ENCODE peak calls at places on chromosome 9, in four cellular contexts. One of them, this sample, is unnamed.

GRCh38 chr9:1766042-1766441 is 249.1 kb upstream of the SMARCA2 start:
- DNase-seq in LoVo: no peak
- DNase-seq in RWPE1: no peak
- DNase-seq in HTR-8/SVneo: no peak
- DNase-seq in this sample: no peak

GRCh38 chr9:8651830-8652229 is 852.3 kb upstream of the DMAC1 start:
- DNase-seq in LoVo: no peak
- DNase-seq in RWPE1: no peak
- DNase-seq in HTR-8/SVneo: no peak
- DNase-seq in this sample: no peak

GRCh38 chr9:75239176-75239575 is 150.9 kb downstream of the OSTF1 start:
- DNase-seq in HTR-8/SVneo: no peak
- DNase-seq in RWPE1: no peak
- DNase-seq in LoVo: no peak
- DNase-seq in this sample: no peak

GRCh38 chr9:111450114-111450513 is 34.1 kb downstream of the ECPAS start:
- DNase-seq in RWPE1: no peak
- DNase-seq in HTR-8/SVneo: no peak
- DNase-seq in LoVo: no peak
- DNase-seq in this sample: no peak

GRCh38 chr9:129287595-129288305 is 109.7 kb upstream of the IER5L start:
- DNase-seq in LoVo: no peak
- DNase-seq in RWPE1: no peak
- DNase-seq in HTR-8/SVneo: no peak
- DNase-seq in this sample: no peak

GRCh38 chr9:107049825-107050184 is 186.8 kb downstream of the ZNF462 start:
- DNase-seq in LoVo: no peak
- DNase-seq in RWPE1: no peak
- DNase-seq in HTR-8/SVneo: no peak
- DNase-seq in this sample: no peak

GRCh38 chr9:4750021-4750673 is 9.1 kb upstream of the AK3 start:
- DNase-seq in RWPE1: no peak
- DNase-seq in LoVo: peak
- DNase-seq in HTR-8/SVneo: peak
- DNase-seq in this sample: no peak

GRCh38 chr9:136693490-136694162 is 6.4 kb upstream of the AGPAT2 start:
- DNase-seq in LoVo: peak
- DNase-seq in RWPE1: peak
- DNase-seq in HTR-8/SVneo: peak
- DNase-seq in this sample: peak

GRCh38 chr9:112061152-112061740 is 113.9 kb downstream of the SUSD1 start:
- DNase-seq in HTR-8/SVneo: peak
- DNase-seq in RWPE1: peak
- DNase-seq in LoVo: peak
- DNase-seq in this sample: peak

GRCh38 chr9:126320158-126320922 is 6.3 kb upstream of the MVB12B start:
- DNase-seq in HTR-8/SVneo: no peak
- DNase-seq in LoVo: no peak
- DNase-seq in RWPE1: no peak
- DNase-seq in this sample: no peak

GRCh38 chr9:108580021-108580439 is 275.8 kb downstream of the ACTL7B start:
- DNase-seq in RWPE1: peak
- DNase-seq in LoVo: peak
- DNase-seq in HTR-8/SVneo: peak
- DNase-seq in this sample: no peak

GRCh38 chr9:132541051-132541450 is 41.4 kb upstream of the BARHL1 start:
- DNase-seq in LoVo: no peak
- DNase-seq in HTR-8/SVneo: no peak
- DNase-seq in RWPE1: no peak
- DNase-seq in this sample: no peak

GRCh38 chr9:114266969-114267368 is 55.9 kb upstream of the ORM1 start:
- DNase-seq in HTR-8/SVneo: no peak
- DNase-seq in LoVo: no peak
- DNase-seq in RWPE1: no peak
- DNase-seq in this sample: no peak

GRCh38 chr9:130623466-130623865 is 40.9 kb upstream of the PRDM12 start:
- DNase-seq in LoVo: no peak
- DNase-seq in RWPE1: no peak
- DNase-seq in HTR-8/SVneo: no peak
- DNase-seq in this sample: no peak

GRCh38 chr9:36797471-36798220 is 225.0 kb downstream of the MELK start:
- DNase-seq in LoVo: no peak
- DNase-seq in RWPE1: no peak
- DNase-seq in HTR-8/SVneo: no peak
- DNase-seq in this sample: no peak

GRCh38 chr9:135506327-135507103 is 6.0 kb downstream of the MRPS2 start:
- DNase-seq in LoVo: no peak
- DNase-seq in HTR-8/SVneo: no peak
- DNase-seq in RWPE1: no peak
- DNase-seq in this sample: no peak

GRCh38 chr9:132391446-132391845 is 15.2 kb downstream of the TTF1 start:
- DNase-seq in LoVo: no peak
- DNase-seq in RWPE1: no peak
- DNase-seq in HTR-8/SVneo: no peak
- DNase-seq in this sample: no peak

GRCh38 chr9:4180907-4181605 is 118.8 kb downstream of the GLIS3 start:
- DNase-seq in RWPE1: no peak
- DNase-seq in HTR-8/SVneo: no peak
- DNase-seq in LoVo: no peak
- DNase-seq in this sample: no peak

GRCh38 chr9:107856633-107857032 is 367.1 kb upstream of the KLF4 start:
- DNase-seq in RWPE1: no peak
- DNase-seq in LoVo: no peak
- DNase-seq in HTR-8/SVneo: no peak
- DNase-seq in this sample: no peak